ENCODE peak calls at places on chromosome 9, in seven cellular contexts. G, I, A, P, M, E and L are unnamed samples.

GRCh38 chr9:36717276-36717675 is 144.6 kb downstream of the MELK start:
- DNase-seq in G (no peak), I (no peak), A (no peak), P (no peak), M (no peak), E (no peak), L (no peak)

GRCh38 chr9:86040281-86041155 is 58.8 kb downstream of the GOLM1 start:
- DNase-seq in G (no peak), I (no peak), A (no peak), P (no peak), M (no peak), E (no peak), L (no peak)

GRCh38 chr9:112647596-112647995 is 70.3 kb downstream of the INIP start:
- DNase-seq in G (no peak), I (no peak), A (no peak), P (no peak), M (no peak), E (no peak), L (no peak)

GRCh38 chr9:135077497-135078200 is 9.8 kb upstream of the OLFM1 start:
- DNase-seq in G (no peak), I (no peak), A (peak; percentile 14), P (peak; percentile 52), M (no peak), E (no peak), L (peak; percentile 76)

GRCh38 chr9:76310991-76311390 is 83.2 kb downstream of the RFK start:
- DNase-seq in G (no peak), I (no peak), A (no peak), P (no peak), M (no peak), E (no peak), L (no peak)

GRCh38 chr9:97737429-97737828 is 40.3 kb upstream of the XPA start:
- DNase-seq in G (no peak), I (no peak), A (no peak), P (no peak), M (peak; percentile 44), E (no peak), L (peak; percentile 72)

GRCh38 chr9:87193151-87193550 is 245.8 kb upstream of the GAS1 start:
- DNase-seq in G (no peak), I (no peak), A (no peak), P (no peak), M (no peak), E (no peak), L (no peak)

GRCh38 chr9:33748633-33749304 is 46.6 kb upstream of the PRSS3 start:
- DNase-seq in G (no peak), I (no peak), A (no peak), P (no peak), M (no peak), E (no peak), L (no peak)

GRCh38 chr9:136078498-136079011 is 16.5 kb downstream of the NACC2 start:
- DNase-seq in G (no peak), I (no peak), A (no peak), P (no peak), M (no peak), E (no peak), L (no peak)

GRCh38 chr9:7813030-7813429 is 13.5 kb upstream of the DMAC1 start:
- DNase-seq in G (no peak), I (no peak), A (no peak), P (no peak), M (no peak), E (no peak), L (no peak)

GRCh38 chr9:96020822-96021615 is 145.5 kb downstream of the ERCC6L2 start:
- DNase-seq in G (no peak), I (peak; percentile 12), A (no peak), P (peak; percentile 86), M (no peak), E (no peak), L (no peak)

GRCh38 chr9:36818242-36818938 is 215.7 kb downstream of the PAX5 start:
- DNase-seq in G (no peak), I (no peak), A (no peak), P (peak; percentile 66), M (no peak), E (no peak), L (no peak)

GRCh38 chr9:224540-225520 is 10.2 kb downstream of the DOCK8 start:
- DNase-seq in G (no peak), I (peak; percentile 36), A (no peak), P (no peak), M (peak; percentile 22), E (no peak), L (no peak)

GRCh38 chr9:70480405-70480980 is 66.0 kb upstream of the KLF9 start:
- DNase-seq in G (peak; percentile 93), I (no peak), A (peak; percentile 89), P (peak; percentile 83), M (no peak), E (no peak), L (no peak)

GRCh38 chr9:110125763-110126351 is 82.1 kb downstream of the C9orf152 start:
- DNase-seq in G (no peak), I (no peak), A (no peak), P (no peak), M (no peak), E (no peak), L (no peak)

GRCh38 chr9:70031141-70031545 is 12.5 kb upstream of the MAMDC2 start:
- DNase-seq in G (peak; percentile 36), I (no peak), A (no peak), P (no peak), M (no peak), E (no peak), L (peak; percentile 58)

GRCh38 chr9:136014928-136015633 is 53.9 kb upstream of the UBAC1 start:
- DNase-seq in G (no peak), I (no peak), A (no peak), P (peak; percentile 60), M (no peak), E (no peak), L (no peak)

GRCh38 chr9:121975801-121976277 is 117.3 kb downstream of the TTLL11 start:
- DNase-seq in G (no peak), I (no peak), A (peak; percentile 56), P (no peak), M (peak; percentile 63), E (no peak), L (no peak)

GRCh38 chr9:134290603-134291451 is 35.4 kb upstream of the RXRA start:
- DNase-seq in G (no peak), I (no peak), A (no peak), P (peak; percentile 51), M (no peak), E (no peak), L (no peak)

DNA sequence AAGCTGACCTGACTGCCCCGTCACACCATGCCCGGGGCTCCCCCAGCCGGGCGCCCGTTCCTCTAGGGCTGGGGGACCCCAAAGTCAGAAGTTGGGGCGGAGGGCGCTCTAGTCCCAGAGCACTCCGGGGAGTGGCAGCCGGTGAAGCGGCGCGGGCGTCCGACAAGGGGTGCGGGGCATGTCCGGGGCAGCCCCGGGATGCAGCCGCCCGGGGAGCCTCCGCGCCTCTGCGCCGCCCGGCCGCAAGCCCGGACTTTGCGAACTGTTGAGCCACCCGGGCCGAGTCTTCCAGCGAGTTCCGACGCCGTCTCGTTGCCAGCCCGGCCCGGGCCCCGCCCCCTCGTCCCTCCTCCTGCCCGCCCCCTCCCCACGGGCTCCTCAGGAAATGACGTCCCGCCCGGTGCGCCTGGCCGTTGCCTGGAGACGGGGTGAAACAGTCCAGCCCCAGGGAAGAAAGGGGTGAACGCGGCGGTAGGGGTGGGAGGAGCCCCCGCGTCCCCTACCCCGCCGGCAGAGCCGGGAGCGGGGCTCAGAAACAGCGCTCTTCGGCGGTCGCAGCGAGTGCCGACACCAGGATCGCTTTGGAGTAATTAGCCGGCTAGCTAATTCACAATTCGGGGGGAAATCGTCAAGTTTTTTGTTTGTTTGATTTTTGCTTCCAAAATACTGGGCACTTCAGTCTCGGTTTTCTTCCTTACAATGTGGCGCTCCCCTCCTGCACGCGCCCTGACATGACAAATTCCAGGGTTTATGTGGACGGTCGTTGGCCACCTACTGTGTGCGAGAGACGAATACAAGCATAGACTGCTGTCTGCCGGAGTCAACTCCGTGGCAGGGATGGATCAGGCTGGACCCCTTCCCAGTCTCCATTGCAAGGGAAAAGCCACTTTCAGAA is at the start of gene WHRN:
- DNase-seq in G (peak; percentile 94), I (peak; percentile 21), A (peak; percentile 96), P (peak; percentile 97), M (peak; percentile 84), E (no peak), L (peak; percentile 98)
- TF ChIP-seq POLR2A in G (peak; percentile 25), I (no peak), A (peak; percentile 81), P (peak; percentile 66), M (peak; percentile 47), E (peak; percentile 59), L (peak; percentile 68)

GRCh38 chr9:129610473-129611301 is 10.2 kb downstream of the C9orf50 start:
- DNase-seq in G (peak; percentile 78), I (peak; percentile 55), A (peak; percentile 82), P (peak; percentile 94), M (peak; percentile 74), E (no peak), L (peak; percentile 69)
- TF ChIP-seq POLR2A in G (no peak), I (no peak), A (no peak), P (no peak), M (peak; percentile 19), E (no peak), L (no peak)

DNA sequence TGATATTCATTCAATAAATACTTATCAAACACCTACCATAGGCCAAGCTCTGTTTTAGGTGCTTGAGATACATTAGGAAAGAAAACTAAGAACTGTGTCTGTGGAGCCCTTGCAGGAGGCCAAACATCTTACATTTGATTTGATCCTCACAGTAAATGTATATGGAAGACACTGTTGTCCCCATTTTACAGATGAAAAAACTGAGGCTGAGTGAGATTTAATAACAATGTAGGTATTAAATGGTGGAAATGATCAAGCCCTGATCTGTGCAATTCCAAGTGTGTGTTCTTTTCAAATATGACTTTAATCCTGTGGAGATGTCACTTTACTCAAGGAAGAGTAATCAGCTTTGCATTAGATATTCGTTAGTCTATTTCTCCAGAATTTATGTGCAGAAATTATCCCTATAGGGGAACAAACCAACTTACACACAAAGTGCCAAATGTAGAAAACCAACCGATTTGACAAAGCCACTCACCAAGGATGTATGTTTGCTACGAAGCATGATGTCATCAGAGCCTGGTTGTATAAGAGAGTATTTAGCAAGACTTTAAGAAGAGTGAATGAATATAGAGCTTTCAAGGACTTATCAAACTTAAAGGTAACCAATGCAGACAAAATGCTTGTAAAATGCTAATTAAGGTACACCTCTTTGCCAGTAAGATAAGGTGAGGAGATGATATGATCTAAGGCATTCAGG is 153.9 kb upstream of the NFIB start:
- DNase-seq in G (no peak), I (no peak), A (no peak), P (no peak), M (no peak), E (no peak), L (no peak)
- TF ChIP-seq POLR2A in G (no peak), I (no peak), A (no peak), P (no peak), M (no peak), E (no peak), L (no peak)

DNA sequence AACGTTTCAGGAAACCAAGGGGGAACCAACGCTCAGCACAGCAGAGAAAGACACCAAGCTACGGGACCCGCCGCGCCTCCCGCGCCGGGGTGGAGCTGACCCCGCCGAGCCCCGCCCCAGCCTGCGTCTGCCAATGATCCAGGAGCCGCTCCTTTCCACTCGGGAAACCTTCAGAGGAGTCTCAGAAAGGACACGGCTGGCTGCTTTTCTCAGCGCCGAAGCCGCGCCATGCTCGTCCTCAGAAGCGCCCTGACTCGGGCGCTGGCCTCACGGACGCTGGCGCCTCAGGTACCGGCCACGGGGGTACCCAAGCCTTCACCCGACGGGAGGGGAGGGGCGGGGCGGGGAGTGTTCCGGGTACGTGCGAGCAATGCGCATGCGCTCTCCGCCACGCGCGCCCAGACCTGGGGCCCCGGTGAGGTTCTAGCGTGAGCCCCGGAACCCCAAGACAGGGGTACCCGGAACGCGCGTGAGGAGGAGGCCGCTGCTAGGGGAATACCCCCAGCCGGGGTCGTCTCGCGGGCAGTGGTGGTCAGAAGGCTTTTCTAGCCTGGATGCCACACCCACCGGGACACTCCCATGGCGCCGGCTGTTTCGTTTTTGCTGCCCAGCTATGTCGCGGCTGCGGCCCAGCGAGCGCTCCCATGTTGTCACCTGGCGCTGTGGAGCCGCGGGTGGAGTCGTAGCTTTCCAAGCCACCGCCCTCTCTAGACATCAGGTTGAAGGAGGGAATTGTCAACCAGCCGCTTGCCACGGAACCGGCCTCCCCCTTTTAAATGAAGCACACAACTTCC is at the start of gene NIPSNAP3A:
- DNase-seq in G (peak; percentile 78), I (peak; percentile 88), A (peak; percentile 84), P (peak; percentile 97), M (peak; percentile 81), E (peak; percentile 63), L (peak; percentile 81)
- TF ChIP-seq POLR2A in G (peak; percentile 4), I (peak; percentile 84), A (peak; percentile 74), P (peak; percentile 16), M (peak; percentile 51), E (peak; percentile 84), L (peak; percentile 57)